ENCODE peak calls at places on chromosomes 5 and 9, in eight cellular contexts. One of them, this sample, is unnamed.

GRCh38 chr5:9544056-9544455 is 1.8 kb downstream of the SEMA5A start:
- DNase-seq in Panc1: no peak
- DNase-seq in SK-N-SH: no peak
- DNase-seq in HepG2: no peak
- DNase-seq in HCT116: no peak
- DNase-seq in HL-60: no peak
- DNase-seq in K562: no peak
- DNase-seq in GM12878: no peak
- DNase-seq in this sample: no peak

GRCh38 chr9:6910032-6910431 is 152.3 kb downstream of the KDM4C start:
- DNase-seq in HCT116: no peak
- DNase-seq in HL-60: no peak
- DNase-seq in SK-N-SH: peak
- DNase-seq in Panc1: no peak
- DNase-seq in HepG2: no peak
- DNase-seq in K562: no peak
- DNase-seq in GM12878: no peak
- DNase-seq in this sample: peak

GRCh38 chr5:77449981-77450380 is 42.1 kb downstream of the WDR41 start:
- DNase-seq in HepG2: no peak
- DNase-seq in HL-60: no peak
- DNase-seq in GM12878: no peak
- DNase-seq in Panc1: no peak
- DNase-seq in HCT116: no peak
- DNase-seq in K562: no peak
- DNase-seq in SK-N-SH: no peak
- DNase-seq in this sample: no peak

GRCh38 chr9:37939575-37940095 is 35.7 kb upstream of the SLC25A51 start:
- DNase-seq in Panc1: no peak
- DNase-seq in HL-60: no peak
- DNase-seq in GM12878: no peak
- DNase-seq in HCT116: no peak
- DNase-seq in SK-N-SH: no peak
- DNase-seq in K562: no peak
- DNase-seq in HepG2: peak
- DNase-seq in this sample: no peak

GRCh38 chr9:116928283-116928682 is 241.2 kb downstream of the TRIM32 start:
- DNase-seq in HepG2: no peak
- DNase-seq in K562: no peak
- DNase-seq in GM12878: no peak
- DNase-seq in HCT116: no peak
- DNase-seq in Panc1: no peak
- DNase-seq in SK-N-SH: no peak
- DNase-seq in HL-60: no peak
- DNase-seq in this sample: no peak

GRCh38 chr5:83991566-83992224 is 271.0 kb upstream of the HAPLN1 start:
- DNase-seq in SK-N-SH: no peak
- DNase-seq in Panc1: no peak
- DNase-seq in HCT116: no peak
- DNase-seq in K562: no peak
- DNase-seq in HL-60: no peak
- DNase-seq in HepG2: no peak
- DNase-seq in GM12878: no peak
- DNase-seq in this sample: no peak

GRCh38 chr5:26700759-26701384 is 337.5 kb downstream of the CDH9 start:
- DNase-seq in HepG2: peak
- DNase-seq in GM12878: no peak
- DNase-seq in SK-N-SH: peak
- DNase-seq in HL-60: peak
- DNase-seq in K562: peak
- DNase-seq in Panc1: peak
- DNase-seq in HCT116: no peak
- DNase-seq in this sample: peak

GRCh38 chr9:87336407-87336806 is 161.3 kb upstream of the DAPK1 start:
- DNase-seq in K562: peak
- DNase-seq in Panc1: no peak
- DNase-seq in SK-N-SH: no peak
- DNase-seq in GM12878: no peak
- DNase-seq in HepG2: peak
- DNase-seq in HL-60: no peak
- DNase-seq in HCT116: no peak
- DNase-seq in this sample: peak

GRCh38 chr9:81724242-81724889 is 35.0 kb upstream of the TLE1 start:
- DNase-seq in HL-60: no peak
- DNase-seq in HCT116: no peak
- DNase-seq in HepG2: no peak
- DNase-seq in Panc1: no peak
- DNase-seq in K562: no peak
- DNase-seq in GM12878: no peak
- DNase-seq in SK-N-SH: no peak
- DNase-seq in this sample: no peak

GRCh38 chr9:131091352-131091992 is 4.9 kb upstream of the AIF1L start:
- DNase-seq in Panc1: no peak
- DNase-seq in HL-60: no peak
- DNase-seq in HCT116: no peak
- DNase-seq in HepG2: no peak
- DNase-seq in SK-N-SH: no peak
- DNase-seq in K562: no peak
- DNase-seq in GM12878: no peak
- DNase-seq in this sample: no peak

GRCh38 chr9:69346596-69347390 is 21.8 kb downstream of the ENTREP1 start:
- DNase-seq in HCT116: no peak
- DNase-seq in HL-60: no peak
- DNase-seq in HepG2: no peak
- DNase-seq in Panc1: no peak
- DNase-seq in SK-N-SH: no peak
- DNase-seq in K562: no peak
- DNase-seq in GM12878: no peak
- DNase-seq in this sample: no peak

GRCh38 chr9:69745716-69746538 is 13.9 kb downstream of the PTAR1 start:
- DNase-seq in Panc1: no peak
- DNase-seq in GM12878: no peak
- DNase-seq in HL-60: peak
- DNase-seq in K562: no peak
- DNase-seq in HepG2: peak
- DNase-seq in HCT116: no peak
- DNase-seq in SK-N-SH: no peak
- DNase-seq in this sample: peak

GRCh38 chr9:967851-968641 is 8.4 kb upstream of the DMRT3 start:
- DNase-seq in HL-60: no peak
- DNase-seq in HCT116: no peak
- DNase-seq in SK-N-SH: no peak
- DNase-seq in HepG2: no peak
- DNase-seq in Panc1: no peak
- DNase-seq in GM12878: no peak
- DNase-seq in K562: no peak
- DNase-seq in this sample: peak

GRCh38 chr5:35117960-35118359 is 70.2 kb upstream of the AGXT2 start:
- DNase-seq in HepG2: no peak
- DNase-seq in Panc1: no peak
- DNase-seq in HL-60: no peak
- DNase-seq in K562: no peak
- DNase-seq in HCT116: no peak
- DNase-seq in SK-N-SH: no peak
- DNase-seq in GM12878: no peak
- DNase-seq in this sample: no peak

GRCh38 chr9:125142560-125143376 is 560 bp downstream of the SCAI start:
- DNase-seq in GM12878: no peak
- DNase-seq in K562: no peak
- DNase-seq in HepG2: no peak
- DNase-seq in HL-60: peak
- DNase-seq in HCT116: no peak
- DNase-seq in Panc1: no peak
- DNase-seq in SK-N-SH: no peak
- DNase-seq in this sample: peak

GRCh38 chr9:15837079-15837679 is 284.3 kb downstream of the CCDC171 start:
- DNase-seq in Panc1: no peak
- DNase-seq in GM12878: peak
- DNase-seq in HL-60: peak
- DNase-seq in SK-N-SH: peak
- DNase-seq in HepG2: peak
- DNase-seq in K562: peak
- DNase-seq in HCT116: peak
- DNase-seq in this sample: peak

GRCh38 chr9:137663584-137663983 is 44.8 kb downstream of the EHMT1 start:
- DNase-seq in GM12878: no peak
- DNase-seq in Panc1: no peak
- DNase-seq in HCT116: no peak
- DNase-seq in HL-60: no peak
- DNase-seq in HepG2: no peak
- DNase-seq in SK-N-SH: no peak
- DNase-seq in K562: no peak
- DNase-seq in this sample: peak

DNA sequence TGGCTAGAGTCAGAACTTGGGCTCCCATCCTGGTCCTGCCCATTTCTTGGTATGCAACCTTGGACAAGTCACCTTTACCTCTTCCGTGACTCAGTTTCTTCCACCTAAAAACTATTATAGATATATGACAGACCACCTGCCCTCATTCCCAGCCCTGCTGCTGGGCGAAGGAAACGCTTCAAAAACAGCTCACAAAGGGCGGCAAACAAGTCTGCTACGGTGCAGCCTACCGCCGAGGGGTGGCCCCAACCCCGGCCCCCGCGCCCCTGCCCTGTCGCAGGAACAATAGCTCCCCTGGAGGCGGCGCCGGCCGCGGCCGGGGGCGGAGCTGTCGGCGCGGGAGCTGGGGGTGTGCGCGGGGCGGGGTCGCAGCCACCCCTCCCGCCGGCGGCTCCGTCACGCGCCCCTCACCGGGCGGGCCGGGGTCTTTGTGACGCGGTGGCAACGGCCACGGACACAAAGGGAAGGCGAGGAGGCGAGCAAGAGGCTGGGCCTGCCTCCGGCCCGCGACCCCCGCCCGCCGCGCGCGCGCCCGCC is at the start of gene TMEFF1:
- DNase-seq in HL-60: peak
- DNase-seq in K562: peak
- DNase-seq in SK-N-SH: peak
- DNase-seq in HCT116: no peak
- DNase-seq in HepG2: peak
- DNase-seq in GM12878: no peak
- DNase-seq in Panc1: no peak
- DNase-seq in this sample: peak
- TF ChIP-seq REST in HL-60: no peak
- TF ChIP-seq REST in K562: no peak
- TF ChIP-seq REST in SK-N-SH: no peak
- TF ChIP-seq REST in HCT116: no peak
- TF ChIP-seq REST in HepG2: no peak
- TF ChIP-seq REST in GM12878: no peak
- TF ChIP-seq REST in Panc1: no peak
- TF ChIP-seq REST in this sample: no peak

GRCh38 chr9:36258170-36258988 is at the start of gene GNE:
- DNase-seq in GM12878: peak
- DNase-seq in SK-N-SH: peak
- DNase-seq in K562: peak
- DNase-seq in HepG2: peak
- DNase-seq in HCT116: peak
- DNase-seq in Panc1: peak
- DNase-seq in HL-60: peak
- DNase-seq in this sample: peak
- TF ChIP-seq POLR2AphosphoS5 in GM12878: peak
- TF ChIP-seq POLR2AphosphoS5 in SK-N-SH: peak
- TF ChIP-seq POLR2AphosphoS5 in K562: peak
- TF ChIP-seq POLR2AphosphoS5 in HepG2: peak
- TF ChIP-seq POLR2AphosphoS5 in HCT116: peak
- TF ChIP-seq POLR2AphosphoS5 in Panc1: peak
- TF ChIP-seq POLR2AphosphoS5 in HL-60: peak
- TF ChIP-seq POLR2AphosphoS5 in this sample: peak

DNA sequence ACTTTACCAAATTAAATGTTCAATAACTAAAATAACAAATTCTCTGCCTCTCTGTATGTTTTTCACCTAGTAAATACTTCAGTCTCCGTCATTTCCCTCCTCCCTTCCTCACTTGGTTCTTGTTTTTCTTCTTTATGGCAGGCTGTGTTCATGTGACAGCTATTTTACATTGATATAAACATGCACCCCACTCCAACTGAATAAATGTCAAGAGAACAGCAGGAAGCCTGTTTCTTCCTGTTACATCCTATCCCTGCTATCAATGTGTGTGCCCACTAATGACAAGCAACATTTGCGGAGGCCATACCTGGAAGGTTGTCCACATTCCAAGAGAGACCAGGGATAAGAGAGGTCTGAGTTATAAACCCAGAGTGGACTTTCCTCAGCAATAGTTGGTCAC is 145.2 kb upstream of the MAST4 start:
- DNase-seq in GM12878: no peak
- DNase-seq in Panc1: no peak
- DNase-seq in HL-60: no peak
- DNase-seq in HCT116: no peak
- DNase-seq in K562: no peak
- DNase-seq in SK-N-SH: no peak
- DNase-seq in HepG2: no peak
- DNase-seq in this sample: no peak
- TF ChIP-seq REST in GM12878: no peak
- TF ChIP-seq REST in Panc1: no peak
- TF ChIP-seq REST in HL-60: no peak
- TF ChIP-seq REST in HCT116: no peak
- TF ChIP-seq REST in K562: no peak
- TF ChIP-seq REST in SK-N-SH: no peak
- TF ChIP-seq REST in HepG2: no peak
- TF ChIP-seq REST in this sample: no peak

DNA sequence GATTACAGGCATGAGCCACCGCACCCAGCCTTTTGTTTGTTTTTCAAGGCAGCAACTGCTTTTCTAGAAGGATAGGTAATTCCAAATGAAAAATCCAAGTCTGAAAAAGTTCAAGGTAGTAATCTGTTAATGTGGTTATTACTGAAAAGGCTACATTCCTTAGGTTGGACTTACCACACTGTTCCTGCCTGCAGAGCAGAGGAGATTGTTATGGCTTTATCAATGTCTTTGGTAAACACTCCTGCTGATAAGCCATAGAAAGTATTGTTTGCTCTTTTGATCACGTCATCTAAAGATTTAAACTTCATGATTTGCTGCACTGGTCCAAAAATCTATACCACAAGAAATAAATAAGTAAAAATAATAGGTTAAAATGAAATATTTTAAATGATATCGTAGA is 43.4 kb downstream of the ALDH1A1 start:
- DNase-seq in HL-60: no peak
- DNase-seq in HCT116: no peak
- DNase-seq in GM12878: no peak
- DNase-seq in Panc1: no peak
- DNase-seq in HepG2: peak
- DNase-seq in SK-N-SH: no peak
- DNase-seq in K562: no peak
- DNase-seq in this sample: no peak
- TF ChIP-seq POLR2AphosphoS5 in HL-60: no peak
- TF ChIP-seq POLR2AphosphoS5 in HCT116: no peak
- TF ChIP-seq POLR2AphosphoS5 in GM12878: no peak
- TF ChIP-seq POLR2AphosphoS5 in Panc1: no peak
- TF ChIP-seq POLR2AphosphoS5 in HepG2: no peak
- TF ChIP-seq POLR2AphosphoS5 in SK-N-SH: no peak
- TF ChIP-seq POLR2AphosphoS5 in K562: no peak
- TF ChIP-seq POLR2AphosphoS5 in this sample: no peak

This sample was measured in GM23338.